ENCODE peak calls at places on chromosomes 13 and 19, in six cellular contexts. One of them, this sample, is unnamed.

GRCh38 chr13:36685912-36686311 is 12.1 kb downstream of the SERTM1 start:
- DNase-seq in CD8-positive, alpha-beta memory T cell: no peak
- DNase-seq in tibial nerve: no peak
- DNase-seq in psoas muscle: no peak
- DNase-seq in stomach: no peak
- DNase-seq in left ventricle myocardium inferior: no peak
- DNase-seq in this sample: no peak

GRCh38 chr19:1860821-1861598 is 2.4 kb downstream of the KLF16 start:
- DNase-seq in CD8-positive, alpha-beta memory T cell: no peak
- DNase-seq in stomach: no peak
- DNase-seq in left ventricle myocardium inferior: no peak
- DNase-seq in tibial nerve: no peak
- DNase-seq in psoas muscle: no peak
- DNase-seq in this sample: no peak

GRCh38 chr13:41458939-41459753 is 1.8 kb downstream of the RGCC start:
- DNase-seq in stomach: peak
- DNase-seq in psoas muscle: peak
- DNase-seq in tibial nerve: no peak
- DNase-seq in CD8-positive, alpha-beta memory T cell: peak
- DNase-seq in left ventricle myocardium inferior: peak
- DNase-seq in this sample: no peak

GRCh38 chr13:47175172-47175806 is 278.4 kb upstream of the HTR2A start:
- DNase-seq in stomach: no peak
- DNase-seq in left ventricle myocardium inferior: no peak
- DNase-seq in psoas muscle: no peak
- DNase-seq in CD8-positive, alpha-beta memory T cell: no peak
- DNase-seq in tibial nerve: no peak
- DNase-seq in this sample: peak

GRCh38 chr19:1106841-1107654 is 3.3 kb downstream of the GPX4 start:
- DNase-seq in left ventricle myocardium inferior: no peak
- DNase-seq in tibial nerve: no peak
- DNase-seq in stomach: peak
- DNase-seq in psoas muscle: no peak
- DNase-seq in CD8-positive, alpha-beta memory T cell: no peak
- DNase-seq in this sample: no peak

GRCh38 chr19:54390942-54391577 is 24.2 kb upstream of the TTYH1 start:
- DNase-seq in psoas muscle: no peak
- DNase-seq in CD8-positive, alpha-beta memory T cell: peak
- DNase-seq in left ventricle myocardium inferior: no peak
- DNase-seq in tibial nerve: no peak
- DNase-seq in stomach: peak
- DNase-seq in this sample: peak

GRCh38 chr13:42538996-42539395 is 35.0 kb upstream of the TNFSF11 start:
- DNase-seq in CD8-positive, alpha-beta memory T cell: no peak
- DNase-seq in left ventricle myocardium inferior: no peak
- DNase-seq in psoas muscle: no peak
- DNase-seq in stomach: no peak
- DNase-seq in tibial nerve: no peak
- DNase-seq in this sample: no peak

GRCh38 chr13:89568276-89568675 is 1779.2 kb upstream of the MIR17HG start:
- DNase-seq in stomach: no peak
- DNase-seq in tibial nerve: no peak
- DNase-seq in psoas muscle: no peak
- DNase-seq in left ventricle myocardium inferior: no peak
- DNase-seq in CD8-positive, alpha-beta memory T cell: no peak
- DNase-seq in this sample: no peak

GRCh38 chr13:37540228-37540627 is 58.3 kb downstream of the POSTN start:
- DNase-seq in CD8-positive, alpha-beta memory T cell: no peak
- DNase-seq in tibial nerve: no peak
- DNase-seq in left ventricle myocardium inferior: no peak
- DNase-seq in psoas muscle: no peak
- DNase-seq in stomach: no peak
- DNase-seq in this sample: no peak

GRCh38 chr13:89726690-89727435 is 1620.6 kb upstream of the MIR17HG start:
- DNase-seq in left ventricle myocardium inferior: no peak
- DNase-seq in tibial nerve: no peak
- DNase-seq in stomach: no peak
- DNase-seq in CD8-positive, alpha-beta memory T cell: no peak
- DNase-seq in psoas muscle: no peak
- DNase-seq in this sample: peak

GRCh38 chr19:2410023-2410422 is 17.4 kb downstream of the TIMM13 start:
- DNase-seq in psoas muscle: no peak
- DNase-seq in stomach: no peak
- DNase-seq in CD8-positive, alpha-beta memory T cell: no peak
- DNase-seq in left ventricle myocardium inferior: no peak
- DNase-seq in tibial nerve: no peak
- DNase-seq in this sample: no peak

GRCh38 chr13:20702530-20702929 is 969 bp upstream of the IL17D start:
- DNase-seq in psoas muscle: no peak
- DNase-seq in left ventricle myocardium inferior: no peak
- DNase-seq in stomach: no peak
- DNase-seq in tibial nerve: no peak
- DNase-seq in CD8-positive, alpha-beta memory T cell: no peak
- DNase-seq in this sample: no peak

GRCh38 chr13:25406377-25406776 is 34.6 kb downstream of the ATP8A2 start:
- DNase-seq in left ventricle myocardium inferior: no peak
- DNase-seq in tibial nerve: no peak
- DNase-seq in stomach: no peak
- DNase-seq in psoas muscle: no peak
- DNase-seq in CD8-positive, alpha-beta memory T cell: no peak
- DNase-seq in this sample: no peak

GRCh38 chr19:8355631-8356402 is 8.1 kb upstream of the ANGPTL4 start:
- DNase-seq in left ventricle myocardium inferior: no peak
- DNase-seq in tibial nerve: no peak
- DNase-seq in CD8-positive, alpha-beta memory T cell: no peak
- DNase-seq in stomach: no peak
- DNase-seq in psoas muscle: peak
- DNase-seq in this sample: peak

GRCh38 chr13:39023316-39023715 is 14.6 kb downstream of the PROSER1 start:
- DNase-seq in psoas muscle: no peak
- DNase-seq in CD8-positive, alpha-beta memory T cell: no peak
- DNase-seq in left ventricle myocardium inferior: no peak
- DNase-seq in stomach: no peak
- DNase-seq in tibial nerve: no peak
- DNase-seq in this sample: no peak

GRCh38 chr19:20787766-20788165 is 11.7 kb downstream of the ZNF66 start:
- DNase-seq in CD8-positive, alpha-beta memory T cell: no peak
- DNase-seq in stomach: no peak
- DNase-seq in psoas muscle: no peak
- DNase-seq in tibial nerve: no peak
- DNase-seq in left ventricle myocardium inferior: no peak
- DNase-seq in this sample: no peak

GRCh38 chr13:49610176-49610575 is 18.1 kb upstream of the ARL11 start:
- DNase-seq in psoas muscle: no peak
- DNase-seq in CD8-positive, alpha-beta memory T cell: no peak
- DNase-seq in stomach: no peak
- DNase-seq in left ventricle myocardium inferior: no peak
- DNase-seq in tibial nerve: no peak
- DNase-seq in this sample: no peak

GRCh38 chr13:30196025-30196424 is 111.3 kb downstream of the KATNAL1 start:
- DNase-seq in CD8-positive, alpha-beta memory T cell: no peak
- DNase-seq in left ventricle myocardium inferior: no peak
- DNase-seq in psoas muscle: no peak
- DNase-seq in tibial nerve: no peak
- DNase-seq in stomach: no peak
- DNase-seq in this sample: no peak

GRCh38 chr13:27261376-27261775 is 9.3 kb upstream of the RASL11A start:
- DNase-seq in CD8-positive, alpha-beta memory T cell: no peak
- DNase-seq in stomach: no peak
- DNase-seq in left ventricle myocardium inferior: no peak
- DNase-seq in tibial nerve: no peak
- DNase-seq in psoas muscle: no peak
- DNase-seq in this sample: no peak

GRCh38 chr13:40236566-40237168 is 429.8 kb downstream of the FOXO1 start:
- DNase-seq in psoas muscle: peak
- DNase-seq in CD8-positive, alpha-beta memory T cell: no peak
- DNase-seq in tibial nerve: peak
- DNase-seq in left ventricle myocardium inferior: peak
- DNase-seq in stomach: no peak
- DNase-seq in this sample: no peak

DNA sequence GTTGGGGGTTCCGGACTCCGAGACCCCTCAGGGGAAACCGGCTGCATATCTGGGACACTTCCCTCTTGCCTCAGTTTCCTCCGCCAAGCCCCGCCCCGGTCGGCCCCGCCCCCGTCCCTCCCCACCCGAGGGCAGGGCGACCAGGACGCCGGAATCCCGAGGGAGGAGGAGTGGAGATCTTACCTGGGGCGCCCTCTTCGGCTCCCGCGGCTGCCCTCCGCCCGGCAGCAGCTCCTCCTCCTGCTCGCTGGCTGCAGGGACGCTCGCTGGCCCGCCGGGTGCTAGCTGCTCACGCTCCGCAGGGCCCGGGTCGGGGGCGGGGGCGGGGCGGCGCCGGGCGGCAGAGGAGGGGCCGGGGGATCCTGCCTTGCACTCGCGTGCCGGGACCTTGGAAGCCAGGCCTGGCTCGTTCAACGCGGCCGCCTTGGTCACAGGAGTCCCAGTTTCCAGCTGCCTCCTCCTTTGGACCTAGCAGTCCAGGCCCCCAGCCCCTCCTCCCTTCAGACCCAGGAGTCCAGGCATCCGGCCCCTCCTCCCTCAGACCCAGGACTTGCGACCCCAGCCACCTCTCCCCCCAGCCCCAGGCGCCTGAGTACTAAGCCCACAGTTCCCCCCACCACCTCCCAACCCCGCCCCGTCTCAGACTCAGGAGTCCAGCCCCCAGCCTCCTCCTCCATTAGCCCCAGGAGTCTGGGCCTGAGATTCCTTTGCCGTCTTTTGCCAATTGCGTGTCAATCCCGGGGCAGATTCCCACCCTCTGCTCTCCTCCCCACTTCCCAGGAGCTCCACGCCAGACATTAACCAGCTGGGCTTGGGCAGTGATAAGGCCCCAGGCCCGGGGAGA is at the start of gene NTF4:
- DNase-seq in psoas muscle: peak
- DNase-seq in left ventricle myocardium inferior: no peak
- DNase-seq in stomach: peak
- DNase-seq in tibial nerve: no peak
- DNase-seq in CD8-positive, alpha-beta memory T cell: no peak
- DNase-seq in this sample: no peak
- H3K27ac ChIP-seq in psoas muscle: peak
- H3K27ac ChIP-seq in left ventricle myocardium inferior: no peak
- H3K27ac ChIP-seq in stomach: no peak
- H3K27ac ChIP-seq in tibial nerve: no peak
- H3K27ac ChIP-seq in CD8-positive, alpha-beta memory T cell: no peak
- H3K27ac ChIP-seq in this sample: peak

GRCh38 chr19:17263712-17264640 is 569 bp downstream of the USHBP1 start:
- DNase-seq in psoas muscle: no peak
- DNase-seq in stomach: no peak
- DNase-seq in CD8-positive, alpha-beta memory T cell: no peak
- DNase-seq in tibial nerve: no peak
- DNase-seq in left ventricle myocardium inferior: no peak
- DNase-seq in this sample: no peak

GRCh38 chr19:17266026-17266425 is 1.2 kb upstream of the BABAM1 start:
- DNase-seq in CD8-positive, alpha-beta memory T cell: no peak
- DNase-seq in left ventricle myocardium inferior: no peak
- DNase-seq in tibial nerve: no peak
- DNase-seq in psoas muscle: no peak
- DNase-seq in stomach: no peak
- DNase-seq in this sample: no peak

GRCh38 chr19:17266589-17266974 is 661 bp upstream of the BABAM1 start:
- DNase-seq in tibial nerve: no peak
- DNase-seq in left ventricle myocardium inferior: no peak
- DNase-seq in stomach: no peak
- DNase-seq in CD8-positive, alpha-beta memory T cell: no peak
- DNase-seq in psoas muscle: no peak
- DNase-seq in this sample: no peak

GRCh38 chr19:17262557-17262956 is 2.0 kb downstream of the USHBP1 start:
- DNase-seq in stomach: no peak
- DNase-seq in left ventricle myocardium inferior: no peak
- DNase-seq in tibial nerve: no peak
- DNase-seq in CD8-positive, alpha-beta memory T cell: no peak
- DNase-seq in psoas muscle: no peak
- DNase-seq in this sample: no peak

GRCh38 chr19:17264641-17264979 is at the start of gene USHBP1:
- DNase-seq in stomach: no peak
- DNase-seq in psoas muscle: peak
- DNase-seq in left ventricle myocardium inferior: peak
- DNase-seq in tibial nerve: no peak
- DNase-seq in CD8-positive, alpha-beta memory T cell: no peak
- DNase-seq in this sample: no peak
- H3K4me3 ChIP-seq in stomach: peak
- H3K4me3 ChIP-seq in psoas muscle: peak
- H3K4me3 ChIP-seq in left ventricle myocardium inferior: peak
- H3K4me3 ChIP-seq in tibial nerve: peak
- H3K4me3 ChIP-seq in CD8-positive, alpha-beta memory T cell: no peak
- H3K4me3 ChIP-seq in this sample: no peak

GRCh38 chr13:72379581-72379980 is 347.8 kb downstream of the MZT1 start:
- DNase-seq in psoas muscle: no peak
- DNase-seq in CD8-positive, alpha-beta memory T cell: no peak
- DNase-seq in left ventricle myocardium inferior: no peak
- DNase-seq in stomach: no peak
- DNase-seq in tibial nerve: no peak
- DNase-seq in this sample: no peak

GRCh38 chr13:72383646-72384045 is 343.8 kb downstream of the MZT1 start:
- DNase-seq in tibial nerve: no peak
- DNase-seq in CD8-positive, alpha-beta memory T cell: no peak
- DNase-seq in left ventricle myocardium inferior: no peak
- DNase-seq in stomach: no peak
- DNase-seq in psoas muscle: no peak
- DNase-seq in this sample: no peak

GRCh38 chr13:72384879-72385278 is 342.6 kb downstream of the MZT1 start:
- DNase-seq in stomach: no peak
- DNase-seq in tibial nerve: no peak
- DNase-seq in psoas muscle: no peak
- DNase-seq in CD8-positive, alpha-beta memory T cell: no peak
- DNase-seq in left ventricle myocardium inferior: no peak
- DNase-seq in this sample: peak

GRCh38 chr13:72386138-72386684 is 341.2 kb downstream of the MZT1 start:
- DNase-seq in left ventricle myocardium inferior: no peak
- DNase-seq in tibial nerve: no peak
- DNase-seq in CD8-positive, alpha-beta memory T cell: no peak
- DNase-seq in stomach: no peak
- DNase-seq in psoas muscle: no peak
- DNase-seq in this sample: no peak

GRCh38 chr13:72384186-72384823 is 343.1 kb downstream of the MZT1 start:
- DNase-seq in psoas muscle: no peak
- DNase-seq in tibial nerve: no peak
- DNase-seq in stomach: no peak
- DNase-seq in CD8-positive, alpha-beta memory T cell: no peak
- DNase-seq in left ventricle myocardium inferior: no peak
- DNase-seq in this sample: no peak
- H3K27ac ChIP-seq in psoas muscle: no peak
- H3K27ac ChIP-seq in tibial nerve: no peak
- H3K27ac ChIP-seq in stomach: no peak
- H3K27ac ChIP-seq in CD8-positive, alpha-beta memory T cell: no peak
- H3K27ac ChIP-seq in left ventricle myocardium inferior: no peak
- H3K27ac ChIP-seq in this sample: peak

GRCh38 chr19:14440049-14440448 is 6.9 kb downstream of the PKN1 start:
- DNase-seq in psoas muscle: peak
- DNase-seq in stomach: peak
- DNase-seq in CD8-positive, alpha-beta memory T cell: peak
- DNase-seq in tibial nerve: peak
- DNase-seq in left ventricle myocardium inferior: peak
- DNase-seq in this sample: no peak
- H3K4me3 ChIP-seq in psoas muscle: peak
- H3K4me3 ChIP-seq in stomach: peak
- H3K4me3 ChIP-seq in CD8-positive, alpha-beta memory T cell: peak
- H3K4me3 ChIP-seq in tibial nerve: peak
- H3K4me3 ChIP-seq in left ventricle myocardium inferior: peak
- H3K4me3 ChIP-seq in this sample: no peak

This sample was measured in keratinocyte.